ENCODE peak calls at places on chromosomes 5 and 9, in four cellular contexts. B is effector CD4-positive, alpha-beta T cell; O is stimulated activated CD8-positive, alpha-beta memory T cell treated with anti-CD3 and anti-CD28 coated beads, Interleukin-2, amount 100 ng/mL, for 1 hour; F is NB4. J is an unnamed sample.

GRCh38 chr5:88480766-88481499 is 212.3 kb upstream of the TMEM161B start:
- DNase-seq in F (no peak), B (no peak), O (no peak), J (no peak)

GRCh38 chr9:79581794-79582193 is 10.0 kb downstream of the TLE4 start:
- DNase-seq in F (peak), O (no peak), B (peak), J (peak)

GRCh38 chr5:159899067-159900049 is 16.9 kb upstream of the ADRA1B start:
- DNase-seq in F (no peak), O (no peak), B (no peak), J (no peak)

GRCh38 chr5:13660072-13660471 is 284.4 kb downstream of the DNAH5 start:
- DNase-seq in B (no peak), O (no peak), F (peak), J (no peak)

GRCh38 chr5:140555747-140556312 is 1.4 kb downstream of the SRA1 start:
- DNase-seq in O (no peak), F (no peak), B (no peak), J (no peak)

GRCh38 chr9:37410969-37411785 is 11.3 kb upstream of the GRHPR start:
- DNase-seq in O (no peak), F (no peak), B (no peak), J (no peak)

GRCh38 chr5:65108786-65109743 is 340.3 kb downstream of the CWC27 start:
- DNase-seq in O (no peak), B (no peak), F (no peak), J (no peak)

GRCh38 chr5:151718168-151718567 is 31.5 kb upstream of the SPARC start:
- DNase-seq in B (no peak), F (no peak), O (no peak), J (no peak)

GRCh38 chr5:5331838-5332237 is 90.6 kb upstream of the ICE1 start:
- DNase-seq in F (no peak), O (no peak), B (no peak), J (no peak)

GRCh38 chr9:84671651-84672467 is 2.3 kb downstream of the NTRK2 start:
- DNase-seq in F (no peak), B (no peak), O (no peak), J (no peak)

GRCh38 chr5:137627730-137628129 is 108.2 kb downstream of the KLHL3 start:
- DNase-seq in O (no peak), F (no peak), B (no peak), J (no peak)

GRCh38 chr5:43609752-43610151 is 6.8 kb downstream of the NNT start:
- DNase-seq in F (peak), B (no peak), O (no peak), J (no peak)

GRCh38 chr5:124235576-124235975 is 510.9 kb downstream of the ZNF608 start:
- DNase-seq in O (no peak), B (no peak), F (no peak), J (no peak)

GRCh38 chr5:98621821-98622220 is 151.6 kb upstream of the RGMB start:
- DNase-seq in B (no peak), O (no peak), F (no peak), J (no peak)

GRCh38 chr9:109063765-109064164 is 50.5 kb upstream of the CTNNAL1 start:
- DNase-seq in F (no peak), B (no peak), O (no peak), J (no peak)